ENCODE peak calls at places on chromosomes 4 and X, in eight cellular contexts. D is neural progenitor cell; I is activated CD4-positive, CD25-positive, alpha-beta regulatory T cell; U is HTR-8/SVneo; C is sciatic nerve; M is NCI-H524 treated with DMSO at 0.1 percent for 48 hours; P is left ventricle myocardium inferior; F is AG09319. Q is an unnamed sample.

GRCh38 chr4:106034751-106035150 is 139.5 kb downstream of the NPNT start:
- DNase-seq in D (no peak), I (no peak), U (no peak), C (no peak), M (no peak), P (no peak), F (no peak), Q (no peak)

GRCh38 chrX:2502668-2503519 is 2.1 kb upstream of the DHRSX start:
- DNase-seq in D (no peak), I (no peak), U (no peak), C (peak), M (no peak), P (no peak), F (no peak), Q (no peak)

GRCh38 chrX:134625315-134625718 is 33.0 kb downstream of the PLAC1 start:
- DNase-seq in D (no peak), I (no peak), U (no peak), C (no peak), M (no peak), P (no peak), F (no peak), Q (no peak)

GRCh38 chr4:186137193-186137792 is 32.8 kb downstream of the FAM149A start:
- DNase-seq in D (no peak), I (no peak), U (peak), C (no peak), M (no peak), P (no peak), F (no peak), Q (no peak)

GRCh38 chrX:131812847-131813825 is 210.0 kb upstream of the STK26 start:
- DNase-seq in D (no peak), I (peak), U (no peak), C (peak), M (no peak), P (no peak), F (peak), Q (peak)

GRCh38 chr4:81814909-81815539 is 343.3 kb upstream of the RASGEF1B start:
- DNase-seq in D (no peak), I (no peak), U (no peak), C (no peak), M (no peak), P (no peak), F (no peak), Q (no peak)

GRCh38 chr4:105714071-105714521 is 5.5 kb downstream of the GSTCD start:
- DNase-seq in D (no peak), I (no peak), U (no peak), C (no peak), M (no peak), P (no peak), F (no peak), Q (no peak)

GRCh38 chr4:84870398-84871163 is 95.9 kb downstream of the WDFY3 start:
- DNase-seq in D (peak), I (no peak), U (peak), C (no peak), M (no peak), P (no peak), F (no peak), Q (no peak)

GRCh38 chrX:124421898-124422622 is 75.7 kb downstream of the SH2D1A start:
- DNase-seq in D (no peak), I (no peak), U (no peak), C (no peak), M (no peak), P (no peak), F (no peak), Q (no peak)

GRCh38 chrX:118493653-118494297 is 1.8 kb upstream of the DOCK11 start:
- DNase-seq in D (no peak), I (no peak), U (no peak), C (no peak), M (no peak), P (no peak), F (no peak), Q (no peak)

GRCh38 chr4:139783761-139784484 is 118.3 kb downstream of the MGST2 start:
- DNase-seq in D (no peak), I (no peak), U (no peak), C (no peak), M (no peak), P (no peak), F (no peak), Q (no peak)

GRCh38 chr4:89101256-89102161 is 9.8 kb upstream of the TIGD2 start:
- DNase-seq in D (no peak), I (no peak), U (no peak), C (no peak), M (no peak), P (no peak), F (no peak), Q (no peak)

GRCh38 chr4:152967942-152968341 is 31.8 kb downstream of the FHDC1 start:
- DNase-seq in D (no peak), I (no peak), U (no peak), C (no peak), M (no peak), P (no peak), F (no peak), Q (no peak)

GRCh38 chr4:11904117-11904535 is 475.4 kb upstream of the HS3ST1 start:
- DNase-seq in D (no peak), I (no peak), U (no peak), C (no peak), M (no peak), P (peak), F (no peak), Q (no peak)

GRCh38 chrX:55011294-55011693 is 11.1 kb downstream of the APEX2 start:
- DNase-seq in D (no peak), I (no peak), U (no peak), C (no peak), M (no peak), P (no peak), F (no peak), Q (no peak)

GRCh38 chrX:72142094-72142843 is 10.6 kb upstream of the RTL5 start:
- DNase-seq in D (peak), I (no peak), U (no peak), C (no peak), M (peak), P (no peak), F (no peak), Q (no peak)

GRCh38 chrX:39759526-39760224 is 338.1 kb downstream of the BCOR start:
- DNase-seq in D (peak), I (no peak), U (peak), C (peak), M (no peak), P (peak), F (no peak), Q (no peak)

GRCh38 chrX:13938053-13938765 is 91.5 kb downstream of the GEMIN8 start:
- DNase-seq in D (peak), I (no peak), U (no peak), C (peak), M (no peak), P (peak), F (no peak), Q (no peak)

GRCh38 chr4:127601029-127601428 is 31.7 kb upstream of the INTU start:
- DNase-seq in D (no peak), I (no peak), U (no peak), C (no peak), M (no peak), P (no peak), F (no peak), Q (no peak)

GRCh38 chr4:173448103-173448502 is 49.2 kb upstream of the SCRG1 start:
- DNase-seq in D (no peak), I (no peak), U (no peak), C (no peak), M (peak), P (peak), F (peak), Q (peak)

GRCh38 chrX:55451990-55452824 is at the start of gene MAGEH1:
- DNase-seq in D (peak), I (peak), U (peak), C (peak), M (no peak), P (peak), F (peak), Q (peak)

GRCh38 chrX:148135738-148136137 is 154.6 kb downstream of the FMR1NB start:
- DNase-seq in D (no peak), I (no peak), U (no peak), C (no peak), M (no peak), P (no peak), F (no peak), Q (no peak)

GRCh38 chr4:179071120-179071519 is 1628.9 kb upstream of the AGA start:
- DNase-seq in D (no peak), I (no peak), U (no peak), C (no peak), M (no peak), P (no peak), F (no peak), Q (no peak)

GRCh38 chr4:53591372-53591892 is at the start of gene LNX1:
- DNase-seq in D (peak), I (no peak), U (no peak), C (no peak), M (no peak), P (no peak), F (no peak), Q (no peak)

GRCh38 chr4:54779797-54780196 is 122.0 kb downstream of the KIT start:
- DNase-seq in D (no peak), I (no peak), U (no peak), C (no peak), M (no peak), P (no peak), F (no peak), Q (no peak)

GRCh38 chrX:20320461-20321159 is 53.9 kb upstream of the RPS6KA3 start:
- DNase-seq in D (no peak), I (no peak), U (no peak), C (no peak), M (no peak), P (no peak), F (no peak), Q (no peak)

GRCh38 chrX:140091276-140091886 is 126.1 kb upstream of the CXorf66 start:
- DNase-seq in D (peak), I (no peak), U (no peak), C (no peak), M (no peak), P (peak), F (no peak), Q (no peak)

GRCh38 chrX:138847930-138848329 is 136.4 kb upstream of the FGF13 start:
- DNase-seq in D (no peak), I (no peak), U (no peak), C (no peak), M (no peak), P (no peak), F (no peak), Q (no peak)

GRCh38 chr4:79042079-79042674 is 102.9 kb upstream of the PAQR3 start:
- DNase-seq in D (peak), I (no peak), U (peak), C (no peak), M (no peak), P (no peak), F (no peak), Q (no peak)

GRCh38 chr4:23384741-23385140 is 505.1 kb downstream of the PPARGC1A start:
- DNase-seq in D (no peak), I (no peak), U (no peak), C (no peak), M (no peak), P (no peak), F (no peak), Q (no peak)

GRCh38 chr4:7783560-7783959 is 156.1 kb downstream of the AFAP1 start:
- DNase-seq in D (no peak), I (no peak), U (no peak), C (no peak), M (no peak), P (no peak), F (no peak), Q (no peak)

GRCh38 chr4:56910172-56910967 is 2.7 kb downstream of the REST start:
- DNase-seq in D (peak), I (no peak), U (no peak), C (no peak), M (no peak), P (no peak), F (no peak), Q (no peak)

GRCh38 chrX:2387614-2388239 is 113.0 kb downstream of the DHRSX start:
- DNase-seq in D (no peak), I (no peak), U (no peak), C (no peak), M (no peak), P (no peak), F (no peak), Q (no peak)

GRCh38 chr4:21921526-21922180 is 26.9 kb downstream of the KCNIP4 start:
- DNase-seq in D (no peak), I (no peak), U (no peak), C (no peak), M (no peak), P (no peak), F (no peak), Q (no peak)

GRCh38 chrX:121649414-121649813 is 602.0 kb downstream of the GLUD2 start:
- DNase-seq in D (no peak), I (no peak), U (no peak), C (no peak), M (no peak), P (no peak), F (no peak), Q (no peak)